ENCODE peak calls at places on chromosome 21, in five cellular contexts. One of them, this sample, is unnamed.

GRCh38 chr21:27134513-27134912 is 167.6 kb upstream of the ADAMTS5 start:
- DNase-seq in ovary: no peak
- DNase-seq in T-helper 2 cell: no peak
- DNase-seq in GM04504: no peak
- DNase-seq in B cell: no peak
- DNase-seq in this sample: no peak

GRCh38 chr21:43294194-43294902 is 125.5 kb downstream of the CRYAA start:
- DNase-seq in ovary: no peak
- DNase-seq in GM04504: no peak
- DNase-seq in B cell: no peak
- DNase-seq in T-helper 2 cell: no peak
- DNase-seq in this sample: peak

GRCh38 chr21:17782051-17782450 is 37.1 kb downstream of the C21orf91 start:
- DNase-seq in T-helper 2 cell: no peak
- DNase-seq in GM04504: no peak
- DNase-seq in B cell: no peak
- DNase-seq in ovary: no peak
- DNase-seq in this sample: no peak

GRCh38 chr21:39381009-39381408 is 32.1 kb upstream of the HMGN1 start:
- DNase-seq in T-helper 2 cell: no peak
- DNase-seq in GM04504: no peak
- DNase-seq in ovary: no peak
- DNase-seq in B cell: no peak
- DNase-seq in this sample: no peak

GRCh38 chr21:41458559-41458958 is 32.5 kb downstream of the MX1 start:
- DNase-seq in ovary: no peak
- DNase-seq in GM04504: no peak
- DNase-seq in B cell: no peak
- DNase-seq in T-helper 2 cell: no peak
- DNase-seq in this sample: no peak

GRCh38 chr21:44657635-44658183 is at the start of gene KRTAP12-3:
- DNase-seq in T-helper 2 cell: peak
- DNase-seq in ovary: no peak
- DNase-seq in B cell: peak
- DNase-seq in GM04504: no peak
- DNase-seq in this sample: no peak

GRCh38 chr21:31931644-31932469 is 59.0 kb downstream of the HUNK start:
- DNase-seq in GM04504: no peak
- DNase-seq in T-helper 2 cell: no peak
- DNase-seq in B cell: no peak
- DNase-seq in ovary: no peak
- DNase-seq in this sample: no peak

GRCh38 chr21:45887121-45887611 is 94.4 kb upstream of the COL6A1 start:
- DNase-seq in B cell: no peak
- DNase-seq in ovary: no peak
- DNase-seq in GM04504: no peak
- DNase-seq in T-helper 2 cell: no peak
- DNase-seq in this sample: peak

GRCh38 chr21:34983680-34984086 is 65.4 kb downstream of the RUNX1 start:
- DNase-seq in B cell: no peak
- DNase-seq in T-helper 2 cell: no peak
- DNase-seq in ovary: no peak
- DNase-seq in GM04504: no peak
- DNase-seq in this sample: no peak

GRCh38 chr21:35840197-35840799 is 220.0 kb downstream of the SETD4 start:
- DNase-seq in ovary: peak
- DNase-seq in T-helper 2 cell: peak
- DNase-seq in GM04504: peak
- DNase-seq in B cell: peak
- DNase-seq in this sample: no peak

GRCh38 chr21:37503848-37504467 is 137.4 kb downstream of the DYRK1A start:
- DNase-seq in GM04504: peak
- DNase-seq in ovary: no peak
- DNase-seq in B cell: no peak
- DNase-seq in T-helper 2 cell: no peak
- DNase-seq in this sample: no peak

GRCh38 chr21:45363921-45364463 is 41.0 kb upstream of the COL18A1 start:
- DNase-seq in B cell: no peak
- DNase-seq in ovary: peak
- DNase-seq in T-helper 2 cell: no peak
- DNase-seq in GM04504: peak
- DNase-seq in this sample: peak

GRCh38 chr21:15289896-15290841 is 225.4 kb upstream of the NRIP1 start:
- DNase-seq in T-helper 2 cell: no peak
- DNase-seq in ovary: peak
- DNase-seq in B cell: peak
- DNase-seq in GM04504: no peak
- DNase-seq in this sample: peak

GRCh38 chr21:44579056-44579832 is 1.2 kb downstream of the KRTAP10-5 start:
- DNase-seq in ovary: no peak
- DNase-seq in GM04504: no peak
- DNase-seq in T-helper 2 cell: no peak
- DNase-seq in B cell: no peak
- DNase-seq in this sample: no peak

GRCh38 chr21:42285569-42286245 is 29.5 kb downstream of the TFF3 start:
- DNase-seq in T-helper 2 cell: no peak
- DNase-seq in ovary: no peak
- DNase-seq in GM04504: no peak
- DNase-seq in B cell: no peak
- DNase-seq in this sample: no peak

GRCh38 chr21:34545079-34545884 is 33.3 kb upstream of the KCNE1 start:
- DNase-seq in T-helper 2 cell: no peak
- DNase-seq in B cell: peak
- DNase-seq in ovary: no peak
- DNase-seq in GM04504: peak
- DNase-seq in this sample: no peak

GRCh38 chr21:20377250-20377649 is 621.0 kb upstream of the NCAM2 start:
- DNase-seq in B cell: no peak
- DNase-seq in T-helper 2 cell: no peak
- DNase-seq in GM04504: no peak
- DNase-seq in ovary: no peak
- DNase-seq in this sample: no peak